ENCODE peak calls at places on chromosomes 5 and 9, in ten cellular contexts. T, Z, B, S, Y, E, C, N, D and R are unnamed samples. For H3K4me1 and H3K9me3, the result is how much of the 10 kb centered on the place peaks cover.

GRCh38 chr9:88998506-88998905 is 7.2 kb downstream of the S1PR3 start:
- DNase-seq in T (no peak), Z (no peak), B (no peak), S (peak), Y (no peak), E (no peak), C (no peak), N (no peak), D (no peak), R (no peak)

GRCh38 chr9:5532301-5532700 is 22.0 kb downstream of the PDCD1LG2 start:
- DNase-seq in T (no peak), Z (no peak), B (no peak), S (no peak), Y (no peak), E (no peak), C (no peak), N (no peak), D (no peak), R (no peak)

GRCh38 chr5:134503088-134503936 is 22.2 kb upstream of the JADE2 start:
- DNase-seq in T (peak), Z (peak), B (peak), S (peak), Y (no peak), E (peak), C (peak), N (peak), D (no peak), R (peak)

GRCh38 chr5:134738963-134739661 is 764 bp downstream of the CAMLG start:
- DNase-seq in T (no peak), Z (no peak), B (no peak), S (peak), Y (no peak), E (peak), C (peak), N (no peak), D (peak), R (peak)

GRCh38 chr9:83649080-83649479 is 26.1 kb downstream of the IDNK start:
- DNase-seq in T (peak), Z (peak), B (peak), S (peak), Y (peak), E (peak), C (peak), N (peak), D (peak), R (peak)

GRCh38 chr5:25412116-25412661 is 767.4 kb upstream of the CDH10 start:
- DNase-seq in T (no peak), Z (no peak), B (no peak), S (no peak), Y (no peak), E (no peak), C (no peak), N (no peak), D (no peak), R (no peak)

GRCh38 chr5:54649041-54649504 is 131.5 kb downstream of the SNX18 start:
- DNase-seq in T (no peak), Z (no peak), B (no peak), S (no peak), Y (no peak), E (no peak), C (no peak), N (no peak), D (no peak), R (no peak)

GRCh38 chr5:105952875-105953274 is 1717.9 kb downstream of the EFNA5 start:
- DNase-seq in T (no peak), Z (no peak), B (no peak), S (no peak), Y (no peak), E (no peak), C (no peak), N (no peak), D (no peak), R (no peak)

GRCh38 chr9:91532325-91532724 is 108.7 kb upstream of the NFIL3 start:
- DNase-seq in T (no peak), Z (no peak), B (no peak), S (no peak), Y (no peak), E (no peak), C (no peak), N (no peak), D (no peak), R (no peak)

GRCh38 chr9:123360161-123361085 is 4.4 kb downstream of the CRB2 start:
- DNase-seq in T (no peak), Z (no peak), B (peak), S (no peak), Y (peak), E (no peak), C (no peak), N (no peak), D (peak), R (no peak)

GRCh38 chr9:133361507-133362092 is 5.2 kb downstream of the SURF2 start:
- DNase-seq in T (no peak), Z (no peak), B (no peak), S (no peak), Y (no peak), E (no peak), C (no peak), N (no peak), D (no peak), R (no peak)

GRCh38 chr9:22041792-22042191 is 32.7 kb upstream of the CDKN2B start:
- DNase-seq in T (no peak), Z (no peak), B (peak), S (no peak), Y (peak), E (peak), C (no peak), N (no peak), D (no peak), R (no peak)

GRCh38 chr9:34252670-34253459 is 74.0 kb downstream of the UBAP1 start:
- DNase-seq in T (peak), Z (peak), B (no peak), S (peak), Y (peak), E (peak), C (peak), N (peak), D (peak), R (peak)

GRCh38 chr5:168833383-168833782 is 254.2 kb upstream of the PANK3 start:
- DNase-seq in T (no peak), Z (no peak), B (no peak), S (no peak), Y (no peak), E (no peak), C (no peak), N (no peak), D (no peak), R (no peak)

GRCh38 chr5:107389130-107389553 is 281.6 kb downstream of the EFNA5 start:
- DNase-seq in T (no peak), Z (no peak), B (peak), S (peak), Y (no peak), E (no peak), C (no peak), N (no peak), D (no peak), R (no peak)

GRCh38 chr5:138563340-138564118 is 11.7 kb downstream of the HSPA9 start:
- DNase-seq in T (no peak), Z (no peak), B (no peak), S (no peak), Y (no peak), E (no peak), C (no peak), N (no peak), D (no peak), R (no peak)

GRCh38 chr5:180601591-180602480 is 10.5 kb upstream of the SCGB3A1 start:
- DNase-seq in T (no peak), Z (peak), B (no peak), S (no peak), Y (no peak), E (no peak), C (no peak), N (peak), D (no peak), R (no peak)

GRCh38 chr5:137146402-137146889 is 352.7 kb downstream of the SPOCK1 start:
- DNase-seq in T (peak), Z (peak), B (no peak), S (peak), Y (no peak), E (peak), C (peak), N (peak), D (no peak), R (no peak)

GRCh38 chr9:132531187-132531586 is 51.2 kb upstream of the BARHL1 start:
- DNase-seq in T (no peak), Z (peak), B (no peak), S (no peak), Y (no peak), E (no peak), C (no peak), N (no peak), D (no peak), R (no peak)

GRCh38 chr9:129509508-129509907 is 111.4 kb downstream of the C9orf50 start:
- DNase-seq in T (no peak), Z (no peak), B (no peak), S (peak), Y (no peak), E (no peak), C (no peak), N (no peak), D (no peak), R (no peak)

GRCh38 chr9:93594041-93594756 is 17.8 kb downstream of the PHF2 start:
- DNase-seq in T (peak), Z (peak), B (no peak), S (no peak), Y (no peak), E (no peak), C (no peak), N (no peak), D (no peak), R (no peak)

GRCh38 chr5:126814721-126815404 is 37.9 kb downstream of the LMNB1 start:
- DNase-seq in T (no peak), Z (no peak), B (no peak), S (peak), Y (no peak), E (no peak), C (no peak), N (no peak), D (no peak), R (no peak)

GRCh38 chr9:71025728-71026127 is 95.7 kb downstream of the TRPM3 start:
- DNase-seq in T (no peak), Z (no peak), B (no peak), S (no peak), Y (no peak), E (no peak), C (no peak), N (no peak), D (no peak), R (no peak)

GRCh38 chr5:154430466-154430865 is 15.3 kb upstream of the SAP30L start:
- DNase-seq in T (no peak), Z (no peak), B (no peak), S (no peak), Y (no peak), E (no peak), C (no peak), N (no peak), D (no peak), R (no peak)

GRCh38 chr5:32027093-32027716 is 146.9 kb downstream of the GOLPH3 start:
- DNase-seq in T (no peak), Z (no peak), B (no peak), S (no peak), Y (no peak), E (no peak), C (no peak), N (no peak), D (no peak), R (no peak)

GRCh38 chr5:32030686-32031478 is 143.2 kb downstream of the GOLPH3 start:
- DNase-seq in T (no peak), Z (no peak), B (no peak), S (no peak), Y (no peak), E (no peak), C (no peak), N (no peak), D (no peak), R (no peak)

GRCh38 chr5:32027717-32028321 is 146.3 kb downstream of the GOLPH3 start:
- DNase-seq in T (peak), Z (peak), B (no peak), S (peak), Y (no peak), E (peak), C (peak), N (peak), D (peak), R (no peak)

GRCh38 chr5:32030226-32030625 is 143.9 kb downstream of the GOLPH3 start:
- DNase-seq in T (no peak), Z (no peak), B (no peak), S (no peak), Y (no peak), E (no peak), C (no peak), N (no peak), D (no peak), R (no peak)

DNA sequence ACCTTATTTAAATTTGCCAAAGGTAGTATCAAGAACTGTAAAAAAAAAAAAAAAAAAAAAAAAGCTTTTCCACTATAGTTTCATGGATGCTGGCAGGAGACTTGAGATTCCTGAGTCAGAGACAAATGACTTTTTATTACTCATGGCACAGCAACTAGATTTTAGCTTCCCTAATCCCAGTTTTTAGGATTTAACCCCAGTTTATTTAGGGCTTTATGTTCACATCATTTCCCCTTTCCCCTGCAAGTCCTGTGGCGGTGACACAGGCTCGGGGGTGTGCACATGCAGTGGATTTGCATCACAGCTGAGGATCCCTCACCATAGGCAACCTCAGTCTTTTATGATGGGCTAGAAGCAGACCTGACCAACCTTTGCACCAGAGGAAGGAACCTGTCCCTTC is 144.8 kb downstream of the GOLPH3 start:
- DNase-seq in T (no peak), Z (no peak), B (no peak), S (no peak), Y (no peak), E (no peak), C (no peak), N (no peak), D (no peak), R (no peak)
- H3K4me1 ChIP-seq in T (under half), Z (under half), B (under half), S (under half), Y (under half), E (under half), C (under half), N (half or more), D (under half), R (under half)

DNA sequence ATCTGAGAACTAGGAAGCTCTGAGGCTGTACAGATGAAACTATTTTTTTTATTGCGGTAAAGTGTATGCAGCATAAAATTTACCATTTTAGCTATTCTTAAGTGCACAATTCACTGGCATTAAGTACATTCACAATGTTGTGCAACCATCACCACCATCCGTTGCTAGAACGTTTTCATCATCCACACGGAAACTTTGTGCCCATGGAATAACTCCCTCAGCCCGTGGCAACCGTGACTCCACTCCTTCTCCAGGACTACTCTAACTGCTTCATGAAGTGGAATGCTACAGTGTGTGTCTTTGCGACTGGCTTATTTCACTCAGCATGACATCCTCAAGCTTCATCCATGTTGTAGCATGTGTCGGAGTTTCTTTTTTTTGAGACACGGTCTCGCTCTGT is 57.1 kb downstream of the COL23A1 start:
- DNase-seq in T (no peak), Z (no peak), B (no peak), S (no peak), Y (no peak), E (no peak), C (no peak), N (no peak), D (no peak), R (no peak)
- H3K9me3 ChIP-seq in T (under half), Z (under half), B (under half), S (under half), Y (under half), E (under half), C (under half), N (under half), D (under half), R (under half)

GRCh38 chr5:172173771-172174170 is 14.3 kb downstream of the STK10 start:
- DNase-seq in T (no peak), Z (no peak), B (no peak), S (no peak), Y (no peak), E (no peak), C (no peak), N (no peak), D (no peak), R (peak)

GRCh38 chr5:172177232-172177631 is 10.8 kb downstream of the STK10 start:
- DNase-seq in T (no peak), Z (no peak), B (no peak), S (no peak), Y (no peak), E (no peak), C (no peak), N (no peak), D (no peak), R (no peak)

GRCh38 chr5:172172912-172173591 is 15.0 kb downstream of the STK10 start:
- DNase-seq in T (no peak), Z (no peak), B (no peak), S (no peak), Y (no peak), E (no peak), C (no peak), N (no peak), D (no peak), R (no peak)

GRCh38 chr5:172178301-172179031 is 9.6 kb downstream of the STK10 start:
- DNase-seq in T (no peak), Z (no peak), B (peak), S (no peak), Y (no peak), E (no peak), C (no peak), N (no peak), D (no peak), R (no peak)

DNA sequence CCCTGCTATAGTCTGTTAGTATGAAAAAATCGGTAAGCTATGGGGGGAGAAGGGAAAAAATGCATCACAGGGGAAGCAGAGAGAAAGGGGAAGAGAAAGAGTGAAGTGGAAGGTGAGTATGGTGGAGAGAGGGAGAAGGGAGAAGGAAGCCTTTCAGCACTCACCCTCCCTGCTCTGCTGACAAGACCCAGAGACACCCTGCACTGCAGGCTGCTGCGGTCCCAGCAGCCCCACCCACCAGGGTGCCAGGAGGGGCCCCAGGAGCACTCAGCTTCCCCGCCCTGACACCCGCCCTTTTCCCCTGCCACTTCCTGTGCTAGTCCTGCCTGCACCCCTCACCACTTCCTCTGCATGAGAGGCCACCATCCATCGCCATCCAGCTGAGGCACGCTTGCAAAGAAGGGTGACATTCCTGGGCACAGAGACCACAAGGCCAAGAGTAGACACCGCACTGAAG is 12.7 kb downstream of the STK10 start:
- DNase-seq in T (no peak), Z (peak), B (peak), S (no peak), Y (no peak), E (no peak), C (no peak), N (no peak), D (no peak), R (peak)
- H3K4me3 ChIP-seq in T (no peak), Z (no peak), B (peak), S (no peak), Y (no peak), E (peak), C (no peak), N (no peak), D (no peak), R (peak)

GRCh38 chr5:119031047-119031886 is 39.6 kb upstream of the DMXL1 start:
- DNase-seq in T (no peak), Z (no peak), B (no peak), S (no peak), Y (no peak), E (no peak), C (no peak), N (no peak), D (no peak), R (no peak)
- H3K4me1 ChIP-seq in T (under half), Z (under half), B (under half), S (under half), Y (under half), E (under half), C (under half), N (under half), D (under half), R (under half)

GRCh38 chr5:2177244-2177643 is 294.5 kb upstream of the IRX4 start:
- DNase-seq in T (no peak), Z (no peak), B (no peak), S (no peak), Y (no peak), E (no peak), C (no peak), N (no peak), D (no peak), R (no peak)
- H3K9me3 ChIP-seq in T (under half), Z (under half), B (under half), S (under half), Y (under half), E (under half), C (under half), N (under half), D (under half), R (under half)

GRCh38 chr9:130576176-130576575 is 3.2 kb upstream of the FUBP3 start:
- DNase-seq in T (no peak), Z (no peak), B (no peak), S (no peak), Y (no peak), E (no peak), C (no peak), N (no peak), D (no peak), R (no peak)
- H3K4me3 ChIP-seq in T (no peak), Z (no peak), B (no peak), S (no peak), Y (no peak), E (no peak), C (no peak), N (no peak), D (no peak), R (no peak)

GRCh38 chr5:132488590-132488989 is 2.0 kb downstream of the IRF1 start:
- DNase-seq in T (no peak), Z (no peak), B (no peak), S (no peak), Y (no peak), E (no peak), C (no peak), N (no peak), D (no peak), R (no peak)
- H3K4me1 ChIP-seq in T (under half), Z (under half), B (half or more), S (under half), Y (under half), E (under half), C (under half), N (under half), D (under half), R (half or more)

GRCh38 chr5:1277331-1277730 is 17.5 kb downstream of the TERT start:
- DNase-seq in T (no peak), Z (no peak), B (no peak), S (no peak), Y (no peak), E (no peak), C (no peak), N (no peak), D (no peak), R (no peak)

GRCh38 chr5:1276930-1277329 is 17.9 kb downstream of the TERT start:
- DNase-seq in T (no peak), Z (no peak), B (no peak), S (no peak), Y (no peak), E (no peak), C (no peak), N (no peak), D (no peak), R (no peak)

GRCh38 chr5:1277781-1278180 is 17.1 kb downstream of the TERT start:
- DNase-seq in T (no peak), Z (no peak), B (no peak), S (no peak), Y (no peak), E (no peak), C (no peak), N (no peak), D (no peak), R (no peak)

GRCh38 chr5:1278656-1279442 is 16.0 kb downstream of the TERT start:
- DNase-seq in T (no peak), Z (no peak), B (no peak), S (no peak), Y (no peak), E (no peak), C (no peak), N (no peak), D (no peak), R (no peak)

GRCh38 chr5:1278216-1278615 is 16.7 kb downstream of the TERT start:
- DNase-seq in T (no peak), Z (no peak), B (no peak), S (no peak), Y (no peak), E (no peak), C (no peak), N (no peak), D (no peak), R (no peak)
- H3K9me3 ChIP-seq in T (under half), Z (under half), B (under half), S (under half), Y (under half), E (under half), C (under half), N (under half), D (under half), R (under half)